ENCODE peak calls at places on chromosomes 6 and 20, in six cellular contexts. J, E, Z, R, U and A are unnamed samples.
A peak's percentile ranks its signal among the peaks of the same experiment; 100 is the strongest.

GRCh38 chr20:23362392-23363256 is 642 bp downstream of the GZF1 start:
- DNase-seq in J (peak; percentile 49), E (peak; percentile 55), Z (no peak), R (peak; percentile 75), U (no peak), A (peak; percentile 49)

GRCh38 chr20:48919882-48920526 is 1.5 kb upstream of the ARFGEF2 start:
- DNase-seq in J (no peak), E (peak; percentile 60), Z (no peak), R (no peak), U (no peak), A (peak; percentile 6)

GRCh38 chr6:95519228-95520037 is 57.9 kb upstream of the MANEA start:
- DNase-seq in J (no peak), E (peak; percentile 27), Z (no peak), R (no peak), U (peak; percentile 17), A (no peak)

GRCh38 chr6:130903007-130903406 is 75.8 kb downstream of the SMLR1 start:
- DNase-seq in J (no peak), E (no peak), Z (no peak), R (peak; percentile 66), U (no peak), A (no peak)

GRCh38 chr6:170233304-170234205 is 57.3 kb downstream of the DLL1 start:
- DNase-seq in J (no peak), E (no peak), Z (no peak), R (peak; percentile 25), U (no peak), A (no peak)

GRCh38 chr20:9022361-9022760 is 46.5 kb upstream of the PLCB4 start:
- DNase-seq in J (no peak), E (no peak), Z (no peak), R (no peak), U (no peak), A (no peak)

GRCh38 chr6:149248688-149249369 is 68.7 kb upstream of the TAB2 start:
- DNase-seq in J (no peak), E (no peak), Z (no peak), R (peak; percentile 46), U (no peak), A (no peak)

GRCh38 chr6:161804804-161805203 is 530.9 kb upstream of the AGPAT4 start:
- DNase-seq in J (no peak), E (no peak), Z (no peak), R (no peak), U (no peak), A (no peak)

GRCh38 chr6:159097256-159097655 is 52.5 kb upstream of the TAGAP start:
- DNase-seq in J (no peak), E (no peak), Z (no peak), R (no peak), U (peak; percentile 23), A (no peak)

GRCh38 chr6:113540491-113540890 is 316.7 kb upstream of the MARCKS start:
- DNase-seq in J (no peak), E (no peak), Z (no peak), R (no peak), U (no peak), A (no peak)

GRCh38 chr20:17545127-17545526 is 13.9 kb upstream of the BFSP1 start:
- DNase-seq in J (no peak), E (peak; percentile 73), Z (no peak), R (no peak), U (no peak), A (no peak)

GRCh38 chr6:168994966-168995365 is 258.7 kb downstream of the THBS2 start:
- DNase-seq in J (no peak), E (no peak), Z (no peak), R (no peak), U (no peak), A (no peak)

GRCh38 chr6:15608406-15608805 is 54.4 kb downstream of the DTNBP1 start:
- DNase-seq in J (peak; percentile 69), E (peak; percentile 15), Z (no peak), R (no peak), U (no peak), A (no peak)

GRCh38 chr6:135920689-135921088 is 69.2 kb downstream of the PDE7B start:
- DNase-seq in J (no peak), E (no peak), Z (no peak), R (no peak), U (no peak), A (no peak)

GRCh38 chr20:24780648-24781047 is 168.4 kb upstream of the CST7 start:
- DNase-seq in J (no peak), E (no peak), Z (no peak), R (no peak), U (no peak), A (peak; percentile 60)

GRCh38 chr6:47134476-47135189 is 92.5 kb upstream of the ADGRF1 start:
- DNase-seq in J (peak; percentile 12), E (peak; percentile 40), Z (no peak), R (peak; percentile 94), U (no peak), A (no peak)

GRCh38 chr6:144715344-144715743 is 430.2 kb downstream of the UTRN start:
- DNase-seq in J (no peak), E (no peak), Z (no peak), R (no peak), U (no peak), A (peak; percentile 77)